ENCODE peak calls at places on chromosomes 6 and 20, in five cellular contexts. J is IMR-90, X is AG09309, R is glutamatergic neuron, H is BE2C. E is an unnamed sample.

GRCh38 chr20:595330-596308 is 14.5 kb downstream of the TCF15 start:
- DNase-seq in J (no peak), X (no peak), R (no peak), H (no peak), E (no peak)

GRCh38 chr6:158905277-158905676 is 86.1 kb upstream of the EZR start:
- DNase-seq in J (peak), X (no peak), R (no peak), H (no peak), E (no peak)

GRCh38 chr6:124961784-124962611 is at the start of gene RNF217:
- DNase-seq in J (peak), X (no peak), R (peak), H (peak), E (peak)

GRCh38 chr20:10557685-10558084 is 116.1 kb downstream of the JAG1 start:
- DNase-seq in J (no peak), X (no peak), R (no peak), H (no peak), E (no peak)

GRCh38 chr6:106512048-106512957 is 117.0 kb downstream of the RTN4IP1 start:
- DNase-seq in J (no peak), X (no peak), R (peak), H (peak), E (peak)

GRCh38 chr20:7359739-7360138 is 580.5 kb downstream of the HAO1 start:
- DNase-seq in J (no peak), X (no peak), R (no peak), H (no peak), E (no peak)

GRCh38 chr6:118667988-118668387 is 16.6 kb upstream of the CEP85L start:
- DNase-seq in J (peak), X (no peak), R (no peak), H (no peak), E (no peak)

GRCh38 chr6:166567107-166567506 is 19.4 kb downstream of the RAMACL start:
- DNase-seq in J (peak), X (peak), R (no peak), H (no peak), E (no peak)

GRCh38 chr6:111427341-111428116 is 55.5 kb downstream of the REV3L start:
- DNase-seq in J (peak), X (peak), R (no peak), H (no peak), E (no peak)

GRCh38 chr6:109454483-109455160 is 950 bp downstream of the MICAL1 start:
- DNase-seq in J (peak), X (no peak), R (peak), H (peak), E (no peak)

GRCh38 chr20:5945963-5946362 is 4.4 kb downstream of the TRMT6 start:
- DNase-seq in J (peak), X (peak), R (no peak), H (no peak), E (no peak)

GRCh38 chr20:10412591-10413408 is 21.2 kb downstream of the MKKS start:
- DNase-seq in J (no peak), X (no peak), R (no peak), H (no peak), E (no peak)

GRCh38 chr6:132663661-132664060 is 4.7 kb upstream of the TAAR1 start:
- DNase-seq in J (peak), X (no peak), R (no peak), H (no peak), E (no peak)

GRCh38 chr20:25051386-25052155 is 6.4 kb downstream of the ACSS1 start:
- DNase-seq in J (no peak), X (no peak), R (no peak), H (no peak), E (no peak)

GRCh38 chr6:29974901-29975560 is 32.7 kb downstream of the HLA-A start:
- DNase-seq in J (no peak), X (no peak), R (peak), H (no peak), E (peak)

GRCh38 chr6:24702720-24703282 is 16.2 kb downstream of the C6orf62 start:
- DNase-seq in J (no peak), X (no peak), R (no peak), H (no peak), E (no peak)

GRCh38 chr6:15293674-15294073 is 47.8 kb downstream of the JARID2 start:
- DNase-seq in J (no peak), X (no peak), R (no peak), H (no peak), E (no peak)

GRCh38 chr6:36324715-36325114 is 12.0 kb downstream of the BNIP5 start:
- DNase-seq in J (no peak), X (no peak), R (no peak), H (no peak), E (no peak)

GRCh38 chr6:163414367-163415175 is at the start of gene QKI:
- DNase-seq in J (peak), X (no peak), R (peak), H (peak), E (peak)

GRCh38 chr6:107019047-107019446 is 9.0 kb upstream of the MTRES1 start:
- DNase-seq in J (no peak), X (no peak), R (no peak), H (no peak), E (no peak)

GRCh38 chr6:15088904-15089568 is 156.8 kb upstream of the JARID2 start:
- DNase-seq in J (no peak), X (no peak), R (no peak), H (peak), E (no peak)

GRCh38 chr20:35699127-35699913 is at the start of the genes NFS1 and ROMO1:
- DNase-seq in J (peak), X (peak), R (peak), H (peak), E (peak)

GRCh38 chr6:10528170-10528981 is 7.2 kb downstream of the GCNT2 start:
- DNase-seq in J (peak), X (no peak), R (no peak), H (no peak), E (no peak)

GRCh38 chr6:42113929-42114636 is 28.3 kb downstream of the C6orf132 start:
- DNase-seq in J (peak), X (no peak), R (no peak), H (no peak), E (no peak)

GRCh38 chr6:53513519-53513966 is 31.4 kb downstream of the GCLC start:
- DNase-seq in J (no peak), X (no peak), R (no peak), H (no peak), E (no peak)

GRCh38 chr20:38751360-38751976 is 3.2 kb downstream of the ACTR5 start:
- DNase-seq in J (peak), X (no peak), R (no peak), H (no peak), E (peak)

GRCh38 chr6:128648022-128648598 is 127.7 kb upstream of the PTPRK start:
- DNase-seq in J (no peak), X (no peak), R (no peak), H (no peak), E (no peak)

GRCh38 chr20:15512916-15513315 is 1060.3 kb downstream of the KIF16B start:
- DNase-seq in J (no peak), X (no peak), R (no peak), H (no peak), E (no peak)

GRCh38 chr6:112357801-112358200 is 10.7 kb downstream of the RFPL4B start:
- DNase-seq in J (peak), X (peak), R (no peak), H (no peak), E (no peak)

GRCh38 chr6:8828376-8828775 is 393.0 kb upstream of the SLC35B3 start:
- DNase-seq in J (no peak), X (no peak), R (no peak), H (no peak), E (no peak)

GRCh38 chr20:17835941-17836861 is 132.4 kb downstream of the SNX5 start:
- DNase-seq in J (peak), X (peak), R (no peak), H (no peak), E (no peak)

GRCh38 chr6:167525774-167526173 is 200.9 kb downstream of the TTLL2 start:
- DNase-seq in J (no peak), X (no peak), R (no peak), H (no peak), E (no peak)

GRCh38 chr6:123398072-123398471 is 238.7 kb downstream of the TRDN start:
- DNase-seq in J (no peak), X (no peak), R (no peak), H (no peak), E (no peak)

GRCh38 chr6:123393333-123393732 is 243.4 kb downstream of the TRDN start:
- DNase-seq in J (no peak), X (no peak), R (no peak), H (no peak), E (no peak)
- TF ChIP-seq CTCF in J (no peak), X (no peak), R (peak), H (peak), E (peak)

GRCh38 chr6:99614430-99615161 is 8.0 kb downstream of the PRDM13 start:
- DNase-seq in J (no peak), X (no peak), R (peak), H (no peak), E (no peak)

GRCh38 chr6:99612551-99613397 is 6.1 kb downstream of the PRDM13 start:
- DNase-seq in J (no peak), X (no peak), R (peak), H (no peak), E (no peak)

GRCh38 chr6:99611148-99611547 is 4.5 kb downstream of the PRDM13 start:
- DNase-seq in J (peak), X (no peak), R (no peak), H (no peak), E (no peak)

GRCh38 chr6:99613398-99613704 is 6.7 kb downstream of the PRDM13 start:
- DNase-seq in J (peak), X (no peak), R (peak), H (peak), E (peak)

GRCh38 chr6:99613705-99614429 is 7.2 kb downstream of the PRDM13 start:
- DNase-seq in J (no peak), X (no peak), R (peak), H (no peak), E (no peak)
- TF ChIP-seq CTCF in J (no peak), X (no peak), R (peak), H (no peak), E (no peak)

GRCh38 chr20:21643417-21643816 is 62.0 kb upstream of the PAX1 start:
- DNase-seq in J (no peak), X (no peak), R (no peak), H (no peak), E (no peak)

GRCh38 chr20:21640556-21640955 is 64.9 kb upstream of the PAX1 start:
- DNase-seq in J (no peak), X (no peak), R (no peak), H (no peak), E (peak)
- TF ChIP-seq CTCF in J (no peak), X (no peak), R (no peak), H (no peak), E (no peak)

GRCh38 chr6:1336246-1336843 is 24.4 kb downstream of the FOXQ1 start:
- DNase-seq in J (no peak), X (no peak), R (no peak), H (no peak), E (peak)
- TF ChIP-seq CTCF in J (peak), X (peak), R (no peak), H (no peak), E (peak)

GRCh38 chr20:63519765-63520593 is 586 bp upstream of the PPDPF start:
- DNase-seq in J (peak), X (no peak), R (peak), H (peak), E (peak)
- TF ChIP-seq CTCF in J (peak), X (peak), R (peak), H (peak), E (no peak)

E was measured in endothelial cell.